ENCODE peak calls at places on chromosomes 2 and 18, in eight cellular contexts. R is GM12878, J is K562, W is A549, A is SK-N-SH, S is HepG2, H is GM23338, D is HCT116. V is an unnamed sample.
A peak's percentile ranks its signal among the peaks of the same experiment; 100 is the strongest.

GRCh38 chr2:45119855-45120254 is 110.6 kb upstream of the SIX2 start:
- DNase-seq in R (no peak), J (no peak), W (no peak), A (no peak), S (no peak), H (no peak), D (no peak), V (no peak)

GRCh38 chr2:50783116-50783515 is 248.8 kb downstream of the NRXN1 start:
- DNase-seq in R (no peak), J (no peak), W (no peak), A (no peak), S (no peak), H (no peak), D (no peak), V (no peak)

GRCh38 chr18:41936471-41937134 is 18.4 kb upstream of the PIK3C3 start:
- DNase-seq in R (no peak), J (no peak), W (no peak), A (no peak), S (no peak), H (no peak), D (no peak), V (no peak)

GRCh38 chr18:69968073-69968472 is 20.4 kb upstream of the CD226 start:
- DNase-seq in R (no peak), J (no peak), W (no peak), A (peak; percentile 28), S (no peak), H (peak; percentile 28), D (no peak), V (no peak)

GRCh38 chr2:167653131-167653530 is 594.3 kb downstream of the STK39 start:
- DNase-seq in R (no peak), J (no peak), W (no peak), A (no peak), S (no peak), H (no peak), D (no peak), V (no peak)

GRCh38 chr2:28603821-28604220 is 108.0 kb downstream of the PLB1 start:
- DNase-seq in R (no peak), J (no peak), W (no peak), A (no peak), S (no peak), H (no peak), D (no peak), V (no peak)

GRCh38 chr18:75204978-75205759 is 3.8 kb downstream of the PTGR3 start:
- DNase-seq in R (no peak), J (no peak), W (no peak), A (no peak), S (no peak), H (peak; percentile 39), D (no peak), V (no peak)

GRCh38 chr2:216113572-216113971 is 4.4 kb downstream of the XRCC5 start:
- DNase-seq in R (peak; percentile 73), J (no peak), W (no peak), A (no peak), S (no peak), H (no peak), D (no peak), V (no peak)

GRCh38 chr2:204950695-204951094 is 405.4 kb downstream of the PARD3B start:
- DNase-seq in R (no peak), J (no peak), W (no peak), A (no peak), S (no peak), H (no peak), D (no peak), V (no peak)

GRCh38 chr2:241080405-241081189 is 21.5 kb downstream of the MTERF4 start:
- DNase-seq in R (no peak), J (no peak), W (no peak), A (no peak), S (no peak), H (no peak), D (no peak), V (no peak)

GRCh38 chr2:53593891-53594585 is 173.6 kb upstream of the CHAC2 start:
- DNase-seq in R (no peak), J (no peak), W (no peak), A (no peak), S (no peak), H (no peak), D (peak; percentile 24), V (no peak)

GRCh38 chr18:75003764-75004690 is 204.9 kb downstream of the PTGR3 start:
- DNase-seq in R (no peak), J (no peak), W (no peak), A (no peak), S (no peak), H (no peak), D (no peak), V (no peak)

GRCh38 chr2:158463496-158464095 is 6.8 kb downstream of the PKP4 start:
- DNase-seq in R (no peak), J (no peak), W (no peak), A (no peak), S (no peak), H (no peak), D (no peak), V (no peak)

GRCh38 chr2:236180831-236181453 is 12.8 kb upstream of the GBX2 start:
- DNase-seq in R (no peak), J (peak; percentile 76), W (peak; percentile 87), A (peak; percentile 84), S (peak; percentile 60), H (peak; percentile 92), D (peak; percentile 42), V (peak; percentile 21)

GRCh38 chr18:79395761-79396404 is at the start of gene NFATC1:
- DNase-seq in R (no peak), J (peak; percentile 72), W (peak; percentile 31), A (no peak), S (no peak), H (peak; percentile 78), D (no peak), V (peak; percentile 55)

GRCh38 chr2:119222863-119223520 is 642 bp upstream of the STEAP3 start:
- DNase-seq in R (no peak), J (no peak), W (no peak), A (no peak), S (no peak), H (peak; percentile 15), D (no peak), V (no peak)

DNA sequence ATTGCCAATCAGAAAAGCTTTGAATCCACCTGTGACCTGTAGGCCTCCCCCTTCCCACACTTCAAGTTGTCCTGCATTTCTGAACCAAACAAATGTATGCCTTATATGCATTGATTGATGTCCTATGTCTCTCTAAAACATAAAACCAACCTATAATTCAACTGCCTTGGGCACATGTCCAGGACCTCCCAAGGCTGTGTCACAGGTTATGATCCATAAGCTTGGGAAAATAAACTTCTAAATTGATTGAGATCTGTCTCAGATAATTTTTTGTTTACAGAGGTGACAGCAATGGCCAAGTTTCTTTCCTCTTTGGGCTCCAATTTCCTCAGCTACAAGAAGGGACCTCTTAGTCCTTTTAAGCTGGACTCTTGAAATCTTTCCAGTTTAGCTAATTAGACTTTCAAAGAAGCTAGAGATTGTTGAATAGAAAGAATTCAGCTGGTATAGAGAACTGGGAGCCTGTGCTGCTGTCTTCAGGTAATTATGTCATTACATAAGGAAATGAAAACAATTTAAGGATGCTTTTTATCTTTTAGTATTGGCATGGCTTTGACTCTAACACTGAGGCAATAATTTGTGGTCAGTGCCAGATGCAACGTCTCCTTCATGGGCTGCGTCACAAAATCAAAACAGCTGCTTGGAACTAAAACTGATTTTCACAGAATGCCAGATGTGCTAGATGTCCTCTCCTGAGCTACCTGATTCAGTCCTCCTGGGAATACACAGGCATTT is 412.1 kb upstream of the TRIB2 start:
- DNase-seq in R (no peak), J (no peak), W (no peak), A (peak; percentile 14), S (no peak), H (no peak), D (no peak), V (no peak)
- TF ChIP-seq REST in R (no peak), J (no peak), W (no peak), A (no peak), S (no peak), H (no peak), D (no peak), V (no peak)

GRCh38 chr2:100818606-100819364 is 1.2 kb upstream of the NPAS2 start:
- DNase-seq in R (no peak), J (no peak), W (peak; percentile 62), A (peak; percentile 66), S (peak; percentile 78), H (peak; percentile 80), D (peak; percentile 10), V (no peak)

GRCh38 chr2:100814453-100814852 is 5.5 kb upstream of the NPAS2 start:
- DNase-seq in R (no peak), J (no peak), W (no peak), A (no peak), S (peak; percentile 88), H (no peak), D (no peak), V (no peak)

GRCh38 chr2:100818003-100818605 is 1.8 kb upstream of the NPAS2 start:
- DNase-seq in R (no peak), J (no peak), W (peak; percentile 32), A (no peak), S (no peak), H (no peak), D (peak; percentile 7), V (no peak)

GRCh38 chr2:100819365-100820345 is at the start of gene NPAS2:
- DNase-seq in R (no peak), J (peak; percentile 17), W (peak; percentile 47), A (peak; percentile 78), S (peak; percentile 35), H (peak; percentile 46), D (no peak), V (no peak)

DNA sequence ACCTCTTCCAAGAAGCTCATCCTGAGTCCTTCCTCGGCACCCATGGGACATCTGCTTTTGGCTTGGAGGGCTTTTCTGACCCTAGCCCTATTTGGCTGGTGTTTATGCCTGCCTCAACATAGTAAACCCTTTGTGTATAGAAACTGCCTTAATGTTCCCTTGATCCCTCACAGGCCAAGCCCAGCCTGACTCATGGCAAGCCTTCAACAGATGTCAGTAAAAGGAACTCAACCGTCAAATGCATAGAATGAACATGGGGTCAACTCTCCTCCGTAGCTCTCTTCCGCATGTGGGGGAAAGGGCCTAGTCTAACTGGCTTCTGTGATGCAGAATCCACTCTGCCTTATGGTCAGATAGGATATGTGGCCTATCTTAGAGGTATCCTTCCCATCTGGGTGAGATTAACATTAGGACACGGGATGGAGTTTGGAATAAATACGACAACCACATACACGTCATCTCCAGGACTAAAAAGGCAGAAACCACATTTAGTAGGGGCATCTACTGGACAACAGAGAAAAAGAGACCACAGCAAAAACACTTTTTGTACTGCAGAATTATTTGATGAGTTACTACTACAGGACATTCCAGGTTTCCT is 2.5 kb upstream of the NPAS2 start:
- DNase-seq in R (no peak), J (no peak), W (no peak), A (no peak), S (no peak), H (no peak), D (no peak), V (no peak)
- TF ChIP-seq REST in R (no peak), J (no peak), W (no peak), A (no peak), S (no peak), H (no peak), D (no peak), V (no peak)

GRCh38 chr2:232309592-232309991 is 69.0 kb upstream of the ALPP start:
- DNase-seq in R (no peak), J (no peak), W (no peak), A (no peak), S (no peak), H (no peak), D (no peak), V (no peak)
- TF ChIP-seq REST in R (no peak), J (no peak), W (no peak), A (no peak), S (no peak), H (no peak), D (no peak), V (no peak)

GRCh38 chr2:1854747-1855146 is 110.4 kb upstream of the PXDN start:
- DNase-seq in R (no peak), J (peak; percentile 18), W (peak; percentile 55), A (peak; percentile 95), S (no peak), H (peak; percentile 89), D (no peak), V (no peak)
- TF ChIP-seq REST in R (no peak), J (no peak), W (no peak), A (no peak), S (no peak), H (no peak), D (no peak), V (no peak)

V was measured in HL-60.